ENCODE peak calls at places on chromosomes 11 and 22, in ten cellular contexts. V, G, U, K, A, I, W, Z, L and D are unnamed samples.

GRCh38 chr11:35043933-35044332 is 95.0 kb upstream of the CD44 start:
- DNase-seq in L (no peak), Z (no peak), V (no peak), I (no peak), W (no peak), G (no peak), U (no peak), K (no peak), A (no peak), D (no peak)

GRCh38 chr22:45722006-45722405 is 50.4 kb downstream of the ATXN10 start:
- DNase-seq in V (no peak), I (no peak), G (no peak), Z (no peak), L (no peak), A (no peak), U (no peak), K (no peak), W (no peak), D (no peak)

GRCh38 chr11:36015806-36016205 is 71.9 kb downstream of the LDLRAD3 start:
- DNase-seq in Z (no peak), L (no peak), K (no peak), V (no peak), A (no peak), I (peak; percentile 49), W (no peak), U (no peak), G (no peak), D (peak; percentile 10)

GRCh38 chr11:125451400-125452124 is 44.5 kb downstream of the FEZ1 start:
- DNase-seq in G (peak; percentile 36), K (no peak), V (no peak), Z (no peak), A (peak; percentile 15), U (no peak), L (no peak), W (peak; percentile 25), I (peak; percentile 93), D (peak; percentile 73)

GRCh38 chr22:32918741-32919140 is 117.2 kb downstream of the TIMP3 start:
- DNase-seq in V (no peak), W (no peak), K (no peak), L (no peak), U (no peak), Z (no peak), G (no peak), I (no peak), A (no peak), D (no peak)

GRCh38 chr11:93330446-93330984 is at the start of gene DEUP1:
- DNase-seq in W (no peak), Z (no peak), I (no peak), K (no peak), A (peak; percentile 6), G (peak; percentile 34), L (no peak), U (no peak), V (peak; percentile 35), D (peak; percentile 0)

GRCh38 chr11:372809-373715 is 3.8 kb downstream of the B4GALNT4 start:
- DNase-seq in U (no peak), L (no peak), G (no peak), W (no peak), K (no peak), Z (no peak), A (no peak), V (no peak), I (no peak), D (no peak)

GRCh38 chr11:86458294-86459001 is 83.8 kb downstream of the CCDC81 start:
- DNase-seq in Z (no peak), U (no peak), W (no peak), G (no peak), A (no peak), I (no peak), L (no peak), K (no peak), V (no peak), D (no peak)

GRCh38 chr11:43458486-43458885 is 99.8 kb downstream of the TTC17 start:
- DNase-seq in L (no peak), A (no peak), W (no peak), I (no peak), U (no peak), V (no peak), K (no peak), Z (no peak), G (no peak), D (no peak)

GRCh38 chr11:69905202-69905535 is 86.0 kb upstream of the FGF3 start:
- DNase-seq in U (no peak), G (no peak), I (no peak), Z (no peak), V (no peak), K (no peak), W (no peak), L (no peak), A (no peak), D (no peak)

GRCh38 chr11:79626135-79626748 is 185.4 kb upstream of the TENM4 start:
- DNase-seq in V (no peak), G (no peak), L (no peak), U (no peak), A (peak; percentile 65), W (peak; percentile 2), Z (peak; percentile 2), K (no peak), I (no peak), D (no peak)